ENCODE peak calls at places on chromosomes 7 and 10, in ten cellular contexts. P is nucleus accumbens; T is activated CD4-positive, CD25-positive, alpha-beta regulatory T cell; F is HT1080; W is choroid plexus epithelial cell; B is substantia nigra; Y is kidney; V is iPS-NIHi11; Z is NCI-H2107; M is H7. D is an unnamed sample.

GRCh38 chr7:151403764-151404163 is 6.1 kb downstream of the WDR86 start:
- DNase-seq in P (no peak), T (no peak), F (no peak), W (peak), B (no peak), Y (peak), V (no peak), Z (no peak), M (peak), D (peak)

GRCh38 chr10:10869592-10869991 is 148.1 kb upstream of the CELF2 start:
- DNase-seq in P (no peak), T (no peak), F (peak), W (peak), B (no peak), Y (no peak), V (no peak), Z (no peak), M (no peak), D (no peak)

GRCh38 chr7:7770228-7770627 is 51.8 kb upstream of the RPA3 start:
- DNase-seq in P (no peak), T (no peak), F (no peak), W (peak), B (no peak), Y (no peak), V (no peak), Z (no peak), M (no peak), D (peak)

GRCh38 chr7:21962677-21963076 is 17.0 kb upstream of the CDCA7L start:
- DNase-seq in P (no peak), T (no peak), F (no peak), W (no peak), B (no peak), Y (no peak), V (no peak), Z (no peak), M (no peak), D (no peak)

GRCh38 chr7:2417981-2418481 is 14.6 kb downstream of the CHST12 start:
- DNase-seq in P (no peak), T (no peak), F (no peak), W (peak), B (no peak), Y (no peak), V (no peak), Z (no peak), M (no peak), D (peak)

GRCh38 chr7:143391462-143392404 is 10.6 kb downstream of the ZYX start:
- DNase-seq in P (no peak), T (no peak), F (no peak), W (peak), B (no peak), Y (peak), V (no peak), Z (no peak), M (peak), D (no peak)

GRCh38 chr10:110733256-110733952 is 89.3 kb downstream of the RBM20 start:
- DNase-seq in P (no peak), T (no peak), F (peak), W (no peak), B (no peak), Y (no peak), V (no peak), Z (no peak), M (no peak), D (peak)

GRCh38 chr10:100183482-100183881 is 2.3 kb downstream of the ERLIN1 start:
- DNase-seq in P (no peak), T (no peak), F (no peak), W (peak), B (no peak), Y (no peak), V (no peak), Z (no peak), M (no peak), D (peak)

GRCh38 chr10:73941300-73941699 is 30.4 kb downstream of the PLAU start:
- DNase-seq in P (no peak), T (no peak), F (peak), W (no peak), B (no peak), Y (no peak), V (no peak), Z (no peak), M (no peak), D (peak)

GRCh38 chr10:128839134-128839533 is 627.9 kb upstream of the MGMT start:
- DNase-seq in P (no peak), T (no peak), F (no peak), W (no peak), B (no peak), Y (no peak), V (no peak), Z (no peak), M (no peak), D (no peak)

GRCh38 chr7:103805376-103805775 is 184.1 kb downstream of the RELN start:
- DNase-seq in P (no peak), T (no peak), F (no peak), W (no peak), B (no peak), Y (no peak), V (no peak), Z (no peak), M (no peak), D (no peak)

GRCh38 chr10:69974551-69975155 is 78.0 kb upstream of the MACROH2A2 start:
- DNase-seq in P (no peak), T (no peak), F (no peak), W (no peak), B (no peak), Y (no peak), V (no peak), Z (no peak), M (no peak), D (no peak)

GRCh38 chr7:137937202-137937560 is 64.7 kb downstream of the CREB3L2 start:
- DNase-seq in P (no peak), T (no peak), F (no peak), W (peak), B (no peak), Y (peak), V (no peak), Z (no peak), M (no peak), D (peak)

GRCh38 chr7:88091988-88092675 is 127.7 kb downstream of the SRI start:
- DNase-seq in P (no peak), T (no peak), F (no peak), W (no peak), B (no peak), Y (no peak), V (no peak), Z (no peak), M (no peak), D (no peak)

GRCh38 chr10:71799785-71800453 is 26.6 kb upstream of the VSIR start:
- DNase-seq in P (no peak), T (no peak), F (no peak), W (no peak), B (no peak), Y (peak), V (no peak), Z (no peak), M (no peak), D (no peak)

GRCh38 chr7:150875791-150876190 is 23.5 kb downstream of the AOC1 start:
- DNase-seq in P (no peak), T (no peak), F (no peak), W (no peak), B (no peak), Y (no peak), V (no peak), Z (no peak), M (no peak), D (no peak)

GRCh38 chr10:58473966-58474365 is 38.7 kb upstream of the BICC1 start:
- DNase-seq in P (no peak), T (no peak), F (peak), W (peak), B (no peak), Y (no peak), V (no peak), Z (no peak), M (no peak), D (peak)

GRCh38 chr10:133160813-133161471 is 923 bp downstream of the KNDC1 start:
- DNase-seq in P (no peak), T (no peak), F (no peak), W (no peak), B (no peak), Y (peak), V (no peak), Z (no peak), M (peak), D (no peak)

GRCh38 chr10:32143302-32143847 is 87.2 kb upstream of the KIF5B start:
- DNase-seq in P (no peak), T (no peak), F (no peak), W (no peak), B (no peak), Y (no peak), V (no peak), Z (no peak), M (no peak), D (peak)

GRCh38 chr10:5566606-5567005 is 41.8 kb downstream of the CALML3 start:
- DNase-seq in P (no peak), T (no peak), F (peak), W (no peak), B (no peak), Y (no peak), V (no peak), Z (no peak), M (no peak), D (peak)

GRCh38 chr10:1957057-1957456 is 219.7 kb upstream of the ADARB2 start:
- DNase-seq in P (no peak), T (no peak), F (peak), W (no peak), B (no peak), Y (no peak), V (no peak), Z (no peak), M (no peak), D (no peak)

GRCh38 chr7:151440799-151441443 is 980 bp upstream of the CRYGN start:
- DNase-seq in P (no peak), T (no peak), F (no peak), W (peak), B (no peak), Y (no peak), V (no peak), Z (no peak), M (peak), D (no peak)

GRCh38 chr10:598415-599170 is 90.9 kb downstream of the DIP2C start:
- DNase-seq in P (no peak), T (no peak), F (peak), W (peak), B (no peak), Y (no peak), V (peak), Z (no peak), M (peak), D (no peak)

GRCh38 chr10:4939224-4940072 is 23.8 kb upstream of the AKR1C1 start:
- DNase-seq in P (no peak), T (no peak), F (peak), W (no peak), B (no peak), Y (no peak), V (no peak), Z (no peak), M (no peak), D (peak)

GRCh38 chr7:37211097-37211496 is 237.6 kb downstream of the ELMO1 start:
- DNase-seq in P (no peak), T (no peak), F (no peak), W (peak), B (no peak), Y (no peak), V (no peak), Z (no peak), M (no peak), D (peak)

GRCh38 chr7:138934861-138935260 is 46.3 kb downstream of the KIAA1549 start:
- DNase-seq in P (no peak), T (no peak), F (peak), W (peak), B (no peak), Y (no peak), V (no peak), Z (no peak), M (no peak), D (peak)

GRCh38 chr10:61744469-61744868 is 81.7 kb downstream of the CABCOCO1 start:
- DNase-seq in P (no peak), T (no peak), F (peak), W (no peak), B (no peak), Y (no peak), V (peak), Z (no peak), M (peak), D (no peak)

GRCh38 chr10:5959116-5959515 is 18.2 kb downstream of the IL15RA start:
- DNase-seq in P (no peak), T (no peak), F (no peak), W (no peak), B (no peak), Y (peak), V (no peak), Z (no peak), M (no peak), D (no peak)

GRCh38 chr7:42083284-42083683 is 153.7 kb downstream of the GLI3 start:
- DNase-seq in P (no peak), T (no peak), F (no peak), W (no peak), B (no peak), Y (no peak), V (no peak), Z (no peak), M (no peak), D (no peak)

GRCh38 chr10:86658751-86659150 is 4.4 kb downstream of the OPN4 start:
- DNase-seq in P (no peak), T (no peak), F (no peak), W (no peak), B (no peak), Y (no peak), V (no peak), Z (no peak), M (peak), D (no peak)

GRCh38 chr7:54542920-54543539 is 855 bp downstream of the VSTM2A start:
- DNase-seq in P (no peak), T (no peak), F (no peak), W (peak), B (no peak), Y (no peak), V (peak), Z (no peak), M (peak), D (peak)

GRCh38 chr7:33399528-33400213 is 270.3 kb downstream of the BBS9 start:
- DNase-seq in P (no peak), T (no peak), F (no peak), W (no peak), B (no peak), Y (no peak), V (no peak), Z (no peak), M (no peak), D (no peak)

GRCh38 chr7:11427686-11428273 is 404.2 kb downstream of the THSD7A start:
- DNase-seq in P (no peak), T (no peak), F (peak), W (peak), B (no peak), Y (no peak), V (peak), Z (peak), M (peak), D (peak)

GRCh38 chr7:150631084-150631824 is 931 bp downstream of the GIMAP6 start:
- DNase-seq in P (no peak), T (peak), F (no peak), W (no peak), B (no peak), Y (peak), V (no peak), Z (no peak), M (no peak), D (no peak)

GRCh38 chr10:117367718-117368117 is 7.5 kb downstream of the PDZD8 start:
- DNase-seq in P (no peak), T (no peak), F (no peak), W (no peak), B (no peak), Y (no peak), V (no peak), Z (no peak), M (no peak), D (no peak)

GRCh38 chr10:73762915-73763314 is 18.7 kb downstream of the SEC24C start:
- DNase-seq in P (no peak), T (no peak), F (peak), W (peak), B (no peak), Y (no peak), V (no peak), Z (no peak), M (no peak), D (peak)

GRCh38 chr10:61301560-61301959 is 151.6 kb downstream of the TMEM26 start:
- DNase-seq in P (no peak), T (no peak), F (no peak), W (no peak), B (no peak), Y (no peak), V (no peak), Z (no peak), M (no peak), D (no peak)

GRCh38 chr10:86715836-86716235 is 40.6 kb upstream of the BMPR1A start:
- DNase-seq in P (no peak), T (no peak), F (no peak), W (no peak), B (no peak), Y (no peak), V (no peak), Z (no peak), M (peak), D (no peak)

GRCh38 chr10:4131407-4132215 is 346.6 kb upstream of the KLF6 start:
- DNase-seq in P (no peak), T (no peak), F (peak), W (peak), B (no peak), Y (no peak), V (no peak), Z (no peak), M (no peak), D (peak)

D was measured in mammary epithelial cell.